ENCODE peak calls at places on chromosomes 12 and 14, in six cellular contexts. D, F, I, O, Y and X are unnamed samples.

GRCh38 chr12:46266382-46266791 is 2.5 kb downstream of the SLC38A1 start:
- DNase-seq in Y (no peak), F (peak), O (no peak), D (no peak), I (no peak), X (no peak)

GRCh38 chr14:59133709-59134108 is 54.8 kb upstream of the DAAM1 start:
- DNase-seq in I (no peak), Y (no peak), O (no peak), F (no peak), D (no peak), X (no peak)

GRCh38 chr12:122166422-122167327 is 7.3 kb downstream of the IL31 start:
- DNase-seq in O (no peak), I (no peak), F (no peak), Y (no peak), D (peak), X (no peak)

GRCh38 chr14:90382491-90383125 is 14.2 kb upstream of the CALM1 start:
- DNase-seq in O (peak), I (peak), F (peak), Y (peak), D (peak), X (peak)

GRCh38 chr12:31736472-31736871 is 7.7 kb upstream of the AMN1 start:
- DNase-seq in Y (no peak), F (peak), D (no peak), I (no peak), O (no peak), X (no peak)

GRCh38 chr12:78865297-78865955 is 852 bp downstream of the SYT1 start:
- DNase-seq in O (no peak), D (no peak), I (no peak), Y (no peak), F (no peak), X (no peak)

GRCh38 chr12:46490635-46491034 is 118.1 kb upstream of the SLC38A2 start:
- DNase-seq in F (no peak), D (no peak), I (no peak), Y (no peak), O (no peak), X (no peak)

GRCh38 chr12:130993759-130994670 is 40.3 kb downstream of the ADGRD1 start:
- DNase-seq in I (peak), O (no peak), Y (no peak), D (no peak), F (no peak), X (no peak)

GRCh38 chr12:53195516-53196420 is 11.3 kb downstream of the ITGB7 start:
- DNase-seq in I (peak), Y (no peak), D (no peak), F (no peak), O (no peak), X (no peak)

GRCh38 chr14:100158566-100159106 is 809 bp downstream of the DEGS2 start:
- DNase-seq in O (no peak), F (no peak), D (no peak), Y (no peak), I (no peak), X (no peak)

GRCh38 chr14:72173038-72173720 is 240.9 kb downstream of the RGS6 start:
- DNase-seq in Y (no peak), I (no peak), F (no peak), D (no peak), O (no peak), X (no peak)

GRCh38 chr12:94173660-94174265 is 25.4 kb downstream of the PLXNC1 start:
- DNase-seq in D (no peak), I (no peak), Y (no peak), O (no peak), F (no peak), X (no peak)

GRCh38 chr12:123040106-123040505 is 59.6 kb downstream of the ARL6IP4 start:
- DNase-seq in I (no peak), Y (no peak), O (no peak), F (no peak), D (no peak), X (no peak)

GRCh38 chr14:75334191-75335051 is 55.8 kb downstream of the FOS start:
- DNase-seq in O (no peak), I (no peak), F (peak), D (no peak), Y (no peak), X (no peak)

GRCh38 chr12:6915023-6915788 is 826 bp downstream of the ENO2 start:
- DNase-seq in Y (no peak), O (no peak), I (peak), F (no peak), D (no peak), X (no peak)

GRCh38 chr12:3419538-3419937 is 71.5 kb upstream of the PRMT8 start:
- DNase-seq in O (no peak), D (no peak), F (no peak), Y (no peak), I (no peak), X (no peak)

GRCh38 chr14:52314521-52315354 is 626 bp downstream of the PTGER2 start:
- DNase-seq in I (peak), D (peak), Y (no peak), O (no peak), F (peak), X (no peak)

GRCh38 chr12:102478416-102479098 is 1.8 kb downstream of the IGF1 start:
- DNase-seq in Y (no peak), O (no peak), F (no peak), I (no peak), D (no peak), X (no peak)

GRCh38 chr12:38934696-38935095 is 29.3 kb upstream of the CPNE8 start:
- DNase-seq in Y (no peak), O (no peak), I (no peak), D (no peak), F (no peak), X (no peak)